ENCODE peak calls at places on chromosome 12, in seven cellular contexts. F is left ventricle myocardium inferior; W is heart left ventricle; Y is fibroblast of the aortic adventitia; P is fibroblast of mammary gland; D is CD8-positive, alpha-beta T cell; B is fibroblast of villous mesenchyme. T is an unnamed sample.

GRCh38 chr12:89597210-89597609 is 71.4 kb upstream of the POC1B start:
- DNase-seq in F (no peak), W (no peak), Y (no peak), P (no peak), D (no peak), B (no peak), T (no peak)

GRCh38 chr12:130157998-130158774 is 4.1 kb upstream of the FZD10 start:
- DNase-seq in F (no peak), W (no peak), Y (no peak), P (no peak), D (no peak), B (no peak), T (no peak)

GRCh38 chr12:95548056-95548538 is 3.2 kb downstream of the USP44 start:
- DNase-seq in F (peak), W (peak), Y (no peak), P (peak), D (peak), B (no peak), T (no peak)

GRCh38 chr12:89070603-89071002 is 281.7 kb downstream of the DUSP6 start:
- DNase-seq in F (no peak), W (no peak), Y (no peak), P (no peak), D (no peak), B (no peak), T (no peak)

GRCh38 chr12:1907652-1908611 is 10.5 kb downstream of the CACNA2D4 start:
- DNase-seq in F (no peak), W (no peak), Y (no peak), P (peak), D (no peak), B (no peak), T (no peak)

GRCh38 chr12:45050751-45051489 is at the start of gene DBX2:
- DNase-seq in F (no peak), W (no peak), Y (peak), P (no peak), D (no peak), B (no peak), T (peak)

GRCh38 chr12:115847398-115847797 is 430.1 kb downstream of the MED13L start:
- DNase-seq in F (no peak), W (no peak), Y (no peak), P (no peak), D (no peak), B (no peak), T (no peak)

GRCh38 chr12:13443028-13443427 is 246.5 kb downstream of the EMP1 start:
- DNase-seq in F (no peak), W (no peak), Y (no peak), P (no peak), D (no peak), B (no peak), T (no peak)

GRCh38 chr12:53868516-53868986 is 70.1 kb upstream of the HOXC13 start:
- DNase-seq in F (no peak), W (no peak), Y (no peak), P (no peak), D (no peak), B (no peak), T (no peak)

GRCh38 chr12:46150735-46151134 is 118.1 kb downstream of the SLC38A1 start:
- DNase-seq in F (no peak), W (no peak), Y (no peak), P (no peak), D (no peak), B (no peak), T (no peak)

GRCh38 chr12:87689196-87689595 is 340.0 kb downstream of the C12orf50 start:
- DNase-seq in F (no peak), W (no peak), Y (no peak), P (no peak), D (no peak), B (no peak), T (no peak)

GRCh38 chr12:76784600-76785051 is 20.7 kb downstream of the ZDHHC17 start:
- DNase-seq in F (no peak), W (no peak), Y (peak), P (peak), D (no peak), B (peak), T (peak)

GRCh38 chr12:53963434-53964314 is 9.0 kb downstream of the HOXC12 start:
- DNase-seq in F (no peak), W (no peak), Y (no peak), P (no peak), D (no peak), B (no peak), T (no peak)

GRCh38 chr12:5430639-5431603 is 987 bp upstream of the NTF3 start:
- DNase-seq in F (no peak), W (no peak), Y (no peak), P (no peak), D (no peak), B (no peak), T (no peak)

GRCh38 chr12:32659908-32660440 is 19.1 kb upstream of the DNM1L start:
- DNase-seq in F (no peak), W (no peak), Y (no peak), P (no peak), D (no peak), B (peak), T (no peak)

GRCh38 chr12:88179436-88180014 is 37.4 kb downstream of the TMTC3 start:
- DNase-seq in F (no peak), W (no peak), Y (no peak), P (no peak), D (no peak), B (no peak), T (no peak)

GRCh38 chr12:82998509-82998908 is 311.8 kb downstream of the TMTC2 start:
- DNase-seq in F (no peak), W (no peak), Y (peak), P (no peak), D (no peak), B (no peak), T (no peak)

GRCh38 chr12:126191949-126192348 is 1126.7 kb downstream of the AACS start:
- DNase-seq in F (no peak), W (no peak), Y (no peak), P (no peak), D (no peak), B (no peak), T (no peak)

GRCh38 chr12:11568155-11568761 is 81.2 kb upstream of the ETV6 start:
- DNase-seq in F (no peak), W (no peak), Y (no peak), P (no peak), D (no peak), B (no peak), T (no peak)

GRCh38 chr12:122961551-122962329 is 4.5 kb downstream of the ABCB9 start:
- DNase-seq in F (no peak), W (no peak), Y (no peak), P (no peak), D (no peak), B (peak), T (no peak)

GRCh38 chr12:72570601-72571000 is 298.4 kb downstream of the TRHDE start:
- DNase-seq in F (no peak), W (peak), Y (no peak), P (no peak), D (no peak), B (no peak), T (no peak)

GRCh38 chr12:51419473-51420228 is 5.0 kb upstream of the SLC4A8 start:
- DNase-seq in F (no peak), W (no peak), Y (no peak), P (no peak), D (no peak), B (no peak), T (no peak)

GRCh38 chr12:124518051-124518932 is 49.1 kb downstream of the NCOR2 start:
- DNase-seq in F (peak), W (peak), Y (peak), P (peak), D (no peak), B (peak), T (peak)

GRCh38 chr12:68259318-68259940 is 6.0 kb upstream of the IL22 start:
- DNase-seq in F (no peak), W (no peak), Y (peak), P (peak), D (no peak), B (peak), T (peak)

GRCh38 chr12:22715254-22715653 is 90.3 kb downstream of the ETNK1 start:
- DNase-seq in F (no peak), W (no peak), Y (no peak), P (no peak), D (no peak), B (no peak), T (no peak)

GRCh38 chr12:22712083-22712482 is 87.1 kb downstream of the ETNK1 start:
- DNase-seq in F (no peak), W (no peak), Y (no peak), P (no peak), D (no peak), B (no peak), T (no peak)

GRCh38 chr12:22709292-22709691 is 84.3 kb downstream of the ETNK1 start:
- DNase-seq in F (no peak), W (no peak), Y (peak), P (peak), D (no peak), B (peak), T (peak)
- TF ChIP-seq CTCF in F (peak), W (peak), Y (peak), P (peak), D (no peak), B (peak), T (peak)

DNA sequence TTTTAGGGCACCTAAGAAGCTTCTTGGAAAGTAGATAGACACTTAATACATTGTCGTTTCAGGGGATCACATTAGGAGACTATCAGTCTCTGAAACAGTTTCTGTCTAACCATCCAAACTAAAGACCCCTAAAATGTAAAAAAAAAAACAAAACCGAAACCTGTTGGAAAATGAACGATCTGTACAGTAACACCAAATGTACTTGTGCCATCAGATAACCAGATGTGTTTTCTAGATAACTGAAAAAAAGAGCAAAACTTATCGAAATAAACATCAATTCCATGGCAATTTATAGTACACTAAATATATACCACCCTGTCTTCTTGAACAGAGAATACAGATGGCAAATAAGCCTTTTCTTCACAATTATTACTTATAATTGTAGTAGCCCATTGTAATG is 2.0 kb downstream of the LDHB start:
- DNase-seq in F (no peak), W (no peak), Y (no peak), P (no peak), D (no peak), B (no peak), T (no peak)
- H3K4me3 ChIP-seq in F (peak), W (peak), Y (peak), P (peak), D (peak), B (peak), T (peak)

DNA sequence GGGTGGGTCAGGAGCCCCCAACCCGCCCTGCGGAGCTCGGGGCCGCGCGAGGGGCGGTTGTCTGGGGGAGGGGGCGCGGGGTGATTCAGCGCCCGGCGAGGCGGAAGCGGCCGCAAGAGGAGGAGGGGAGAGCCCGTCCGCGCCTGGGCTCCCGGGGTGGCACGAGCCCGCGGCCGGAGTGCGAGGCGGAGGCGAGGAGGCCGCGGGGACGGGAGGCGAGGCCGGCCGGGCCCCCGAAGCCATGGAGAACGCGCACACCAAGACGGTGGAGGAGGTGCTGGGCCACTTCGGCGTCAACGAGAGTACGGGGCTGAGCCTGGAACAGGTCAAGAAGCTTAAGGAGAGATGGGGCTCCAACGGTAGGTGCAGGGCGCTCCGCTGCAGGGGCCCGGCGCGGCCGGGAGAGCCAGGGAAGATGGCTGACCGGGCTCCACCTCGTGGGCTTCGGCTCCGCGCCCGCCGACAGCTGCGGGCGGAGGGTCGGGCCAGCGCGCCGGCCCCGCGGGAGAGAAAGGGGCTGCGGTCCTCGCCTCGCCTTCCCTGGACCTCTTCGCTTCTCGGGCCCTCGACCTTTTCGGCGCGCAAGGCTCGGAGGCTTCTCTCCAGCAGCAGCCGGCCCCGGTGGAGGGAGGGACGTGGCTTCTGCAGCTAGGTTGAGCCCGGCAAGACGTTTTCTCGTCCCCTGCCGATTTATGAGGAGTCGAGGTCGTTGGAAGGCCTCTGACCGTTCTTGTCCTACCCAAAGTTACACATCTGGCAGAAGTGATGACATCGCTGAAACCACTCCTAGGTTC is 699 bp downstream of the ATP2A2 start:
- DNase-seq in F (peak), W (peak), Y (peak), P (peak), D (peak), B (peak), T (peak)
- TF ChIP-seq CTCF in F (no peak), W (no peak), Y (no peak), P (no peak), D (no peak), B (no peak), T (no peak)

GRCh38 chr12:70254225-70254624 is 11.0 kb downstream of the CNOT2 start:
- DNase-seq in F (no peak), W (no peak), Y (no peak), P (no peak), D (no peak), B (no peak), T (no peak)
- H3K4me3 ChIP-seq in F (no peak), W (no peak), Y (no peak), P (no peak), D (no peak), B (no peak), T (no peak)

DNA sequence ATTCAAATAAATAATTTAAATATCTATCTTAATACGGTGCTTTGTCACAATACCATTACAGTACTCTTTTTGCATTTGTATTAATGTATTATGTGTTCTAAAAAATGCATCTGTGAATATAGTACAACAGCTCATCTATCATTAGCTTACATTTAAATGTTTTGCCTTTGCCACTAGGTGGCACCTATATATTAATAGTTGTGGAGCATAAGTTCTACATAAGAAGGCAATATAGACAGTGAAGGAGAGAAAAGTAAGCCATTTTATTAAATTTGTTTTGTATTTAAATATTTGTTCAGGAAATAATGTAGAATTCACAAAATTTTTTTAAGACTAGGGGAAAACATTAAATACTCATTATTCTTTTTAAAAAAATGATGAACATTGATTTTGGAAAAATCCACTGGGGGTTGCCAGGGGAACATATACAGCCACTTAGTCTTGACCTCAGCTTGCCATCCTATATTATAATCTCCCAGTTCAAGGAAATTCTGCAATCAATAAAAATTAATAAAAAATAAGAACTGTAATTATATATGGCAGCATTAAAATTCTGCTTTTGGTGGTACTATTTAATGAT is 9.8 kb downstream of the CCER1 start:
- DNase-seq in F (no peak), W (no peak), Y (peak), P (peak), D (no peak), B (peak), T (peak)
- TF ChIP-seq CTCF in F (peak), W (peak), Y (peak), P (peak), D (peak), B (peak), T (peak)

DNA sequence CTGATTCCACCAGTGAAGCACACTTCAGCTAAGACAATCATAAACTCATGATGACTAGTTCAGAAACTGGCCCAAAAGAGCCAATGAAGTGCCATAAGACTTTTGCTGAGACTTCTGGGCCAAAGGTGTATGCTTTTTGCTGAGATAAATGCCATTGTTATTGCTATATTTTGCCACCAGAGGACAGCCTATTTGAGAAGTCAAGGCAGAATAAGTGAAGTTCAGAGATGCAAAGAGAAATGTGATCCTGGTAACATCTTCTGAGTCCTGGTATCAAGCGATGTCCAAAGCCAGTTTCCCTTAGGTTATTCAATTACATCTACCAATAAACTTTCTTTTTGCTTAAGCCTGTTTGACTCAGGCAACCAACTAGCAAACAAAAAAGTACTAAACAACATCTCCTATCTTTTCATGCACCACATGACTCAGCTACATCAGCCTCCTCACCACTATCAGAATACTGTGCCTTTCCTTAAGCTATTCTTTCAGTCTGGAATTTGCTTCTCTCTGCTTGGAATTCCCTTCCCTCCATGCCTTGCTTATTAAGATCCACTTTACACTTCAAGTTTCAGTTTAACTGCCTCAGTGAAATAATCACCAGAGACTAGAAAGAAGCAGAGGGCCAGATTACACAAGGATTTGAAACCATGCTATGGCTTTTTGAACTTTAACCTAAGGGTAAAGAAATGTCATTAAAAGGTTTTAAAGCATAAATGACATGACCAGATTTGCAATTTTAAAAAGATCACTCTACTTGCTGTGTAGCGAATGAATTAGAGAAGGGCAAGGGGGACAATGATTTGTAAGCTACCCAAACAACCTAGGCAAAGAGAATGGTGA is 14.0 kb downstream of the CRY1 start:
- DNase-seq in F (no peak), W (no peak), Y (peak), P (peak), D (no peak), B (peak), T (peak)
- H3K4me3 ChIP-seq in F (no peak), W (no peak), Y (no peak), P (no peak), D (no peak), B (no peak), T (no peak)